ENCODE peak calls at places on chromosome 7, in five cellular contexts. I is breast epithelium, F is upper lobe of left lung, W is GM12892, O is Panc1. B is an unnamed sample.

GRCh38 chr7:133191787-133192186 is 61.1 kb upstream of the EXOC4 start:
- DNase-seq in I (no peak), F (no peak), W (no peak), O (no peak), B (no peak)

GRCh38 chr7:30969604-30969970 is 5.8 kb downstream of the GHRHR start:
- DNase-seq in I (no peak), F (no peak), W (no peak), O (no peak), B (no peak)

GRCh38 chr7:80449841-80450240 is 62.0 kb downstream of the GNAT3 start:
- DNase-seq in I (no peak), F (no peak), W (no peak), O (no peak), B (peak)

GRCh38 chr7:125059861-125060456 is 130.3 kb upstream of the POT1 start:
- DNase-seq in I (no peak), F (no peak), W (no peak), O (no peak), B (no peak)

GRCh38 chr7:102845351-102845750 is 67.4 kb upstream of the LRRC17 start:
- DNase-seq in I (no peak), F (no peak), W (no peak), O (no peak), B (no peak)

GRCh38 chr7:88350118-88350517 is 43.4 kb upstream of the STEAP4 start:
- DNase-seq in I (no peak), F (no peak), W (no peak), O (no peak), B (no peak)

GRCh38 chr7:18445483-18445882 is 50.1 kb upstream of the HDAC9 start:
- DNase-seq in I (no peak), F (no peak), W (no peak), O (no peak), B (no peak)

GRCh38 chr7:31104361-31105255 is 52.5 kb downstream of the ADCYAP1R1 start:
- DNase-seq in I (no peak), F (peak), W (no peak), O (no peak), B (no peak)

GRCh38 chr7:117784315-117784714 is 88.9 kb downstream of the CTTNBP2 start:
- DNase-seq in I (no peak), F (no peak), W (no peak), O (no peak), B (no peak)

GRCh38 chr7:102415685-102416225 is 17.6 kb upstream of the ORAI2 start:
- DNase-seq in I (no peak), F (peak), W (no peak), O (no peak), B (no peak)

GRCh38 chr7:131665021-131665420 is 108.6 kb upstream of the PODXL start:
- DNase-seq in I (no peak), F (no peak), W (no peak), O (no peak), B (no peak)

GRCh38 chr7:50069613-50070012 is 23.4 kb downstream of the ZPBP start:
- DNase-seq in I (no peak), F (peak), W (no peak), O (no peak), B (peak)

GRCh38 chr7:1357601-1358271 is 101.5 kb downstream of the MICALL2 start:
- DNase-seq in I (no peak), F (no peak), W (no peak), O (no peak), B (no peak)

GRCh38 chr7:127858091-127858914 is 172.9 kb downstream of the LRRC4 start:
- DNase-seq in I (no peak), F (no peak), W (no peak), O (no peak), B (no peak)

GRCh38 chr7:45924283-45924682 is 3.2 kb upstream of the IGFBP3 start:
- DNase-seq in I (no peak), F (no peak), W (no peak), O (no peak), B (no peak)

GRCh38 chr7:144835166-144835611 is 664 bp downstream of the TPK1 start:
- DNase-seq in I (no peak), F (peak), W (no peak), O (peak), B (peak)

GRCh38 chr7:81233208-81233940 is 314.5 kb upstream of the SEMA3C start:
- DNase-seq in I (no peak), F (no peak), W (no peak), O (no peak), B (no peak)

GRCh38 chr7:122200888-122201287 is 56.8 kb upstream of the AASS start:
- DNase-seq in I (no peak), F (no peak), W (no peak), O (no peak), B (no peak)

GRCh38 chr7:113170591-113170990 is 52.2 kb upstream of the SMIM30 start:
- DNase-seq in I (no peak), F (no peak), W (no peak), O (no peak), B (no peak)

DNA sequence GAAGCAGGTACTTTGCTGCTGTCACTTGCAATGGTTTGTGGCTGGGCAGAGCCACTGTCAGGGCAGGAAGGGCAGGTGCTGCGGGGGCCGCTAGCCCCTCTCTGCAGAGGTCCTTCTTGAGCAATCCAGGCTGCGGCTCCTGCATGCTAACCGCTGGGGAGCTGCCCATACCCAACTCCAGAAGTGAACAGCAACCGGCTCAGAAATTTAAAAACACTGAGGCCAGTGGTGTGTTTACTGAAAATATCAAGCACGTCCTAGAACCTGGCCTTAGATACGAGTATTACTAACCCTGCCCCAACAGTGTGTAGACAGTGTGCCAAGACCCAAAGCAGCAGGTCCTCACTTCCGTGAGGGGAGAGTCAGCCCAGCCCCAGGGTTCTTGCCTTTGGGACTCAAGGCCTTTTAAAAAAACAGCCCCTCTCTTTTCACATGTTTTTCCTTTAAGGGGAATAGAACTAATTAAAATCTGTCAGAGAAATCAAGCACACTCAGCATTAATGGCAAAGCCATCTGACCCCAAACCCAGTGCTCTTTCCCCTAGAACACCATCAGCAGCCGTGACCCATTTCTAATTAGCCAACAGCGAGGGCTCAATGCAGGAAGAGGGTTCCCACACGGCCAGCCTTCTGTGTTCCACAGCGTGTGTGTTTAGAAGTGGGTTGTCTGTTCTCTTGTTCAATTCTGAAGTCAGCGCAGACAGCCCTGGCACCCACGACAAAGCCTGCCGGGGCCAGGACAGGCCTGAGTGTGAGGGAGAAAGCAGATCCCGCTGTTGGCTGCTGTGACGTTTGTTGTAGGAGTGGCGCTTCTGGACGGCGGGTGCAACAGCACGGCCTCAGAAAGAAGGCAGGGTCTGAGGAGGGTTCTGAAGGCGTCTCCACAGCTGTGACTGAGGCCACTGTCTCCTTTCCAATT is 76.5 kb downstream of the VIPR2 start:
- DNase-seq in I (no peak), F (no peak), W (no peak), O (no peak), B (no peak)
- TF ChIP-seq POLR2AphosphoS5 in I (no peak), F (no peak), W (no peak), O (no peak), B (no peak)

DNA sequence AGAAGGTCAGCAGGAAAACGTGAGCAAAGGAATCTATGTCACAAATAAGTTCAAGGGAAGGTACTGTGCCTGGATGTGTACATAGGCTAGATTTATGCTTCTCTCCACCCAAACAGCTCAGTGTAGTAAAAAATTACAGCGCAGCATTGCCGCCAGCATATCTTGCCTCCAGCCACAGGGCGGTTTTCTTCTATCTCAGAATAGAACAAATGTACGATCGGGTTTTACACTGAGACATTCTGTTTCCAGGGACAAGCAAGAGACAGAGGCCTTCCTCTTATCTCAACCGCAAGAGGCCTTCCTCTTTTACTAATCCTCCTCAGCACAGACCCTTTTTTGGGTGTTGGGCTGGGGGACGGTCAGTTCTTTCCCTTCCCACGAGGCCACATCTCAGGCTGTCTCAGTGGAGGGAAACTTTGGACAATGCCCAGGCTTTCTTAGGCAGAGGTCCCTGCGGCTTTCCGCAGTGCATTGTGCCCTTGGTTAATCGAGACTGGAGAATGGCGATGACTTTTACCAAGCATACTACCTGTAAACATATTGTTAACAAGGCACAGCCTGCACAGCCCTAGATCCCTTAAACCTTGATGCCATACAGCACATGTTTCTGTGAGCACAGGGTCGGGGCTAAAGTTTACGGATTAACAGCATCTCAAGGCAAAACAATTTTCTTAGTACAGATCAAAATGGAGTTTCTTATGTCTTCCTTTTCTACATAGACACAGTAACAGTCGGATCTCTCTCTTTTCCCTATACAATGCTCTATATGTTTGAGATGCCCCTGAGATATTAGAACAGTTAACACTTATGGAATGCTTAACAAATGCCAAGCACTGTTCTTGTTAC is 11.6 kb upstream of the ABHD11 start:
- DNase-seq in I (no peak), F (no peak), W (no peak), O (no peak), B (no peak)
- TF ChIP-seq POLR2AphosphoS5 in I (no peak), F (no peak), W (no peak), O (no peak), B (no peak)

GRCh38 chr7:26200113-26200443 is 468 bp downstream of the HNRNPA2B1 start:
- DNase-seq in I (peak), F (peak), W (peak), O (no peak), B (no peak)

GRCh38 chr7:26198781-26199169 is 1.8 kb downstream of the HNRNPA2B1 start:
- DNase-seq in I (no peak), F (no peak), W (no peak), O (no peak), B (no peak)

GRCh38 chr7:26200444-26201260 is at the start of gene HNRNPA2B1:
- DNase-seq in I (peak), F (peak), W (peak), O (peak), B (peak)

GRCh38 chr7:26198133-26198780 is 2.3 kb downstream of the HNRNPA2B1 start:
- DNase-seq in I (no peak), F (no peak), W (no peak), O (no peak), B (no peak)

GRCh38 chr7:26199301-26200112 is 1.0 kb downstream of the HNRNPA2B1 start:
- DNase-seq in I (peak), F (peak), W (no peak), O (no peak), B (no peak)
- TF ChIP-seq POLR2AphosphoS5 in I (peak), F (no peak), W (no peak), O (no peak), B (no peak)

GRCh38 chr7:22607180-22607579 is 107.2 kb upstream of the STEAP1B start:
- DNase-seq in I (no peak), F (no peak), W (no peak), O (no peak), B (no peak)
- TF ChIP-seq POLR2AphosphoS5 in I (peak), F (no peak), W (no peak), O (no peak), B (no peak)

DNA sequence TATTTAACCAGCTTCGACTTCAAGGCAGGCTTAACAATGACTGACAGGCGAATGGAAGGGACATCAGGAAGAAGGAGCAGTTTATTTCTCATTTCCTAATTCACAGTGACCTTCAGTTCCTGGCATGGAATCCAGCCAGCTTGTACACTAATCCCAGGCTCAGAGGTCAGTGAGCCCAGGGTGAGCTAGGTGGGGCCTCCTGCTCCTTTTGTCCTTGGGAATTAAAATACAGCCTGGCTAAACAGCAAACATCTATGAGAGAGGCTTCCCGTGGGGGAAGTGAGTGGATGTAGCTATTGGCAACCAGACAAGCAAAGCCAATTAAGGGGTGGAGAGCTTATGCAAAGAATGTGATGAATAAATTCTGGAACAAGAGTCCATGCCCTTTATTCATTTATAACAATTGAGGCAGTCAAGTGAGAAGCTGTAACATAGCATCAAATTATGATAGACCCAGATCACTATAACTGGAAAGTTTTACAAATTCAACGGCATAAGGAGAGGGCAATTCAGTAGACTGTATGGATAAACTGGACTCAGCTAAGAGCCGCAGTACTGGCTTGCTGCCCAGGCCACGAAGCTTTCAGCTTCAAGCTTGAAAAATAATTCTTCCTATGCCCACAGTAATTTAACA is 57.1 kb downstream of the STK17A start:
- DNase-seq in I (no peak), F (peak), W (no peak), O (no peak), B (peak)
- TF ChIP-seq POLR2AphosphoS5 in I (no peak), F (peak), W (no peak), O (no peak), B (no peak)

GRCh38 chr7:2663960-2664359 is 24.0 kb upstream of the AMZ1 start:
- DNase-seq in I (no peak), F (no peak), W (no peak), O (no peak), B (no peak)
- TF ChIP-seq POLR2AphosphoS5 in I (no peak), F (no peak), W (no peak), O (peak), B (no peak)

GRCh38 chr7:37421820-37422219 is 26.8 kb downstream of the ELMO1 start:
- DNase-seq in I (no peak), F (no peak), W (no peak), O (no peak), B (no peak)
- TF ChIP-seq POLR2AphosphoS5 in I (peak), F (no peak), W (no peak), O (no peak), B (no peak)

DNA sequence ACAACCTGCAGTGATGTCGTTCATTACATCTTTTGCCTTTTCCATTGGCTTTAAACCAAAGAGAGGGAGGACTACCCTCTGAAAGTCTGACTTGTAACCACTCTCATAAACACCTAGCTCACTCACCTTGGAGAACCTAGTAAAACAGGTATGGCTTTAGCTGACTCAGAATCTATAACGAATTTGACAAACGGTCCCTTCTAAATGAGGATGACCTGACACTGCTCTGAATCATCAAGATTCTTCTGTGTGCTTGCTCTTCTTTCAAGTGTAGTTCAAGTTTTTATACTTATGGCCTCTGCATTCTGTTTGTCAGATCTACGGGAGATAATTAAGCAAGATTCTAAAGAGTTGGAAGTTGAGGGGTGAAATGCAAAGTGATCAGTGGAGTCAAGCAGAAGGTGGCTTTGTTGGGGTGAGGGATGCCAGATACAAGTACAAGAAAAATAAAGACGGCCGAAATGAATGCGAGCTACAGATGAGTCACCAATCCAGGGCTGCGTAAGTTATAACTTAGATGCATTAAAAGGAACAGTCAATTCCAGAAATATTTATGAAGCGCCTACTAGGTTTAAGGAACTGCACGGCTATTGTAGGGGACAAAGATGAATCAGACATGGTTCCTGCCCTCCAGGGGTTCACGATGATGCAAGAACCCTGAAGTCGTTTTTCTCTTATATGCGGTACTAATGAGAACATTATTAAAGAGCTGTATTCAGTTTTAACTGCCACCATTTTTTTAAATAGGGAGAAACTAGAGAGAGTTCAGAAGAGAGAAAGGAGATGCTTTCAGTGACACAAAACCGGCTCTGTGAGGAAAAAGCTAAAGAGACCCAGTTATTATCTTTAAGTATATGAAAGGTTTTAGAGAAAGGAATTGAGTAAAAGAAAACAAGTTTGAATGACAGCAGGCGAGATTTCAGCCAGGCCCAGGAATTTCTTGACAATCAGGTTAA is 6.5 kb downstream of the HIPK2 start:
- DNase-seq in I (no peak), F (peak), W (no peak), O (peak), B (no peak)
- TF ChIP-seq POLR2AphosphoS5 in I (no peak), F (no peak), W (no peak), O (no peak), B (no peak)